ENCODE peak calls at places on chromosomes 7 and 10, in four cellular contexts. D, S, F and R are unnamed samples.

GRCh38 chr7:46494026-46494425 is 573.0 kb upstream of the IGFBP3 start:
- DNase-seq in S (no peak), D (peak), F (no peak), R (no peak)

GRCh38 chr7:44177570-44178131 is 11.6 kb downstream of the GCK start:
- DNase-seq in S (no peak), F (no peak), D (no peak), R (no peak)

GRCh38 chr10:102327002-102327401 is 68.5 kb upstream of the NFKB2 start:
- DNase-seq in D (no peak), S (no peak), F (no peak), R (no peak)

GRCh38 chr10:114375082-114375481 is 29.2 kb downstream of the AFAP1L2 start:
- DNase-seq in F (no peak), S (peak), D (no peak), R (no peak)

GRCh38 chr10:25867321-25867720 is 66.7 kb upstream of the MYO3A start:
- DNase-seq in D (no peak), F (no peak), S (no peak), R (no peak)

GRCh38 chr7:158120313-158120712 is 467.3 kb downstream of the PTPRN2 start:
- DNase-seq in S (no peak), F (no peak), D (no peak), R (no peak)

GRCh38 chr10:88437411-88437810 is 145.7 kb downstream of the RNLS start:
- DNase-seq in F (no peak), S (no peak), D (no peak), R (no peak)

GRCh38 chr7:41656357-41656756 is 46.5 kb downstream of the INHBA start:
- DNase-seq in S (no peak), F (no peak), D (peak), R (peak)

GRCh38 chr10:697097-697875 is 7.8 kb upstream of the DIP2C start:
- DNase-seq in D (no peak), F (no peak), S (no peak), R (no peak)

GRCh38 chr7:127253289-127254162 is 785 bp upstream of the GRM8 start:
- DNase-seq in S (peak), F (peak), D (no peak), R (peak)

GRCh38 chr10:28382520-28383269 is 79.8 kb upstream of the MPP7 start:
- DNase-seq in D (peak), S (no peak), F (no peak), R (peak)

GRCh38 chr7:89837515-89837914 is 316.8 kb upstream of the STEAP1 start:
- DNase-seq in F (no peak), D (no peak), S (no peak), R (no peak)

GRCh38 chr7:1815051-1815481 is 145.0 kb downstream of the ELFN1 start:
- DNase-seq in D (no peak), F (no peak), S (no peak), R (no peak)

GRCh38 chr7:221996-222715 is 29.8 kb downstream of the FAM20C start:
- DNase-seq in D (no peak), F (no peak), S (no peak), R (no peak)

GRCh38 chr7:143973870-143974446 is 19.3 kb downstream of the OR2F1 start:
- DNase-seq in D (no peak), F (no peak), S (no peak), R (no peak)

GRCh38 chr7:7416031-7416968 is 119.4 kb downstream of the COL28A1 start:
- DNase-seq in D (no peak), S (peak), F (peak), R (no peak)

GRCh38 chr7:151745090-151745638 is 131.8 kb downstream of the PRKAG2 start:
- DNase-seq in S (peak), F (peak), D (no peak), R (no peak)

GRCh38 chr7:70565723-70566122 is 566.2 kb upstream of the GALNT17 start:
- DNase-seq in S (no peak), D (no peak), F (no peak), R (no peak)

GRCh38 chr7:66296555-66296954 is 91.4 kb downstream of the TPST1 start:
- DNase-seq in F (no peak), D (no peak), S (no peak), R (no peak)

GRCh38 chr7:44128721-44129582 is 5.6 kb upstream of the POLD2 start:
- DNase-seq in D (no peak), S (no peak), F (no peak), R (no peak)

GRCh38 chr10:85851300-85851699 is 515.3 kb downstream of the GRID1 start:
- DNase-seq in D (no peak), S (no peak), F (no peak), R (no peak)

GRCh38 chr7:50068850-50069551 is 24.0 kb downstream of the ZPBP start:
- DNase-seq in F (no peak), D (no peak), S (peak), R (no peak)

GRCh38 chr7:35257251-35258124 is 3.6 kb upstream of the TBX20 start:
- DNase-seq in F (no peak), D (no peak), S (no peak), R (no peak)

GRCh38 chr10:89080660-89081059 is 90.1 kb downstream of the FAS start:
- DNase-seq in S (no peak), F (no peak), D (no peak), R (no peak)

GRCh38 chr10:128704716-128705115 is 578.5 kb upstream of the MKI67 start:
- DNase-seq in F (no peak), D (no peak), S (no peak), R (no peak)

GRCh38 chr7:128410092-128410665 is 397 bp upstream of the IMPDH1 start:
- DNase-seq in F (peak), D (peak), S (peak), R (peak)

GRCh38 chr10:17836917-17837316 is 27.8 kb downstream of the MRC1 start:
- DNase-seq in D (no peak), S (peak), F (no peak), R (no peak)

GRCh38 chr10:80154978-80155695 is 22.6 kb downstream of the PLAC9 start:
- DNase-seq in D (peak), F (peak), S (no peak), R (peak)

GRCh38 chr7:132218876-132219275 is 357.4 kb downstream of the PLXNA4 start:
- DNase-seq in S (no peak), F (no peak), D (no peak), R (no peak)

GRCh38 chr10:84593546-84593945 is 265.2 kb downstream of the CCSER2 start:
- DNase-seq in S (no peak), D (no peak), F (no peak), R (no peak)

GRCh38 chr7:98808751-98809460 is 60.9 kb downstream of the TMEM130 start:
- DNase-seq in F (no peak), D (no peak), S (no peak), R (no peak)

GRCh38 chr7:6576024-6576866 is 1.0 kb upstream of the ZDHHC4 start:
- DNase-seq in D (no peak), S (no peak), F (no peak), R (no peak)

GRCh38 chr7:123751816-123752215 is 3.0 kb upstream of the WASL start:
- DNase-seq in S (no peak), F (no peak), D (no peak), R (no peak)

GRCh38 chr7:50206521-50207250 is 97.8 kb upstream of the IKZF1 start:
- DNase-seq in D (no peak), F (peak), S (no peak), R (no peak)

GRCh38 chr7:107230334-107230733 is 61.5 kb downstream of the HBP1 start:
- DNase-seq in S (no peak), F (no peak), D (no peak), R (no peak)

GRCh38 chr7:13532028-13532753 is 457.3 kb downstream of the ETV1 start:
- DNase-seq in S (no peak), F (no peak), D (no peak), R (no peak)

GRCh38 chr10:109892885-109893284 is 30.4 kb downstream of the XPNPEP1 start:
- DNase-seq in S (no peak), D (no peak), F (no peak), R (no peak)

GRCh38 chr7:135206887-135207738 is 4.2 kb downstream of the WDR91 start:
- DNase-seq in D (no peak), S (no peak), F (no peak), R (no peak)

GRCh38 chr7:20786779-20787651 is at the start of gene SP8:
- DNase-seq in D (no peak), F (no peak), S (peak), R (no peak)

GRCh38 chr10:70324951-70325781 is 41.4 kb upstream of the NPFFR1 start:
- DNase-seq in D (no peak), S (no peak), F (no peak), R (no peak)

GRCh38 chr7:129780257-129781127 is 169.0 kb downstream of the NRF1 start:
- DNase-seq in F (peak), S (peak), D (no peak), R (no peak)

GRCh38 chr7:129777195-129777844 is 165.8 kb downstream of the NRF1 start:
- DNase-seq in S (no peak), D (no peak), F (peak), R (no peak)

GRCh38 chr7:129779602-129780256 is 168.2 kb downstream of the NRF1 start:
- DNase-seq in F (peak), D (no peak), S (no peak), R (no peak)

GRCh38 chr7:129777993-129778769 is 166.7 kb downstream of the NRF1 start:
- DNase-seq in F (peak), D (no peak), S (no peak), R (no peak)

DNA sequence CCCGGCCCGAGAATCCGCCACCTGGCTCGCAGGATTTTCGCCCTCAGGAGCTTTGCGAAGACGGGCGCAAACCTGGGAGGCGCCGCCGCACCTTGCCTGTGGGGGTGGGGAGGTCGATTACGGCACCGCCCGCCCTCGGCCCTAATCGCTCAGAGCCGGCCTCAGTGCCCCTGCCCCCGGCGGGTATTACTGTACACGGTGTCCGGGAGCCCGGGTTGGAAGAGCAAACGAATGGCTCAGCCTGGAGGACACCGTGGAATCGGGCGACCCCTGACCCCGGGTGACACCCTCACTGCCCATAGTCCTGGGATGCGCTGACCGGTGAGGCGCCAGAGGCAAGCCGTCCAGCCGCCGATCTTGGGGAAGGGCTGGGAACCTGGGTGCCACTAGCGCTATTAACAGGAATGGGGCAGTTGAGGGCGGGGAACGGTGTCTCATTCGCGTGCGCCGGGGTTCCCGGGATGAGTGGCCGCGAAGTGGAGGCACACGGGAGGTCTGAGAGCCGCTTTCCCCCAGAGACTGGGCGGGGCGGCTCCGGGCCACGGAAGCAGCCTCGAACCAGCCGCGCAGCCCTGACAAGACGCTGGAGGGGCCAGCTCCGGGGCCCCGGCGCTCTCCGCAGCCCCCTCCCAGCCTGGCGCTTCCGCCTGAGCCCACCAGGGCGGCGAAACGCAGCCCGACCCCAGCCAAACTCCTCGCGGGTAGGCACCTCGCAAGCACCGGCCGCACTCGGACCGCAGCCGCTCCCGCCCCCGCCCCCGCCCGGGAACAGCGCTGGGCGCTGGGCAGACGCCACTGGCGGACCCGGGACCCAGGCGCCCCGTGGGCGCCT is 167.5 kb downstream of the NRF1 start:
- DNase-seq in D (no peak), S (peak), F (no peak), R (no peak)
- TF ChIP-seq CTCF in D (no peak), S (no peak), F (no peak), R (no peak)

DNA sequence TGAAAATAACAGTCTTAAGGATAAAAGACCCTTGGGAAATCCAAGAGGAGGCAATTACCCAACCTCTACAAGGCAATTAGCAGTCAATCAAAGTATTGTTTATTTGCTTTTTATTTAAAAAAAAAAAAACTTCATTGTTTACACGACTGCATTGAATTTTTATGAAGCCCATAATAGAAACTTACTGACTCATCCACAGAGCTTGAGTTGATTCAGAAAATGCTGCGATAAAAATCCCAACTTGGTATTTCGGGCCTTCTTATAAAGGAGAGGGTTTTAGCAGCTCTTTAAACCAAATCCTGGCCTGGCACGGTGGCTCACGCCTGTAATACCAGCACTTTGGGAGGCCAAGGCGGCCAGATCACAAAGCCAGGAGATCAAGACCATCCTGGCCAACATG is 69.2 kb upstream of the PALS2 start:
- DNase-seq in F (no peak), D (no peak), S (no peak), R (no peak)
- TF ChIP-seq CTCF in F (no peak), D (no peak), S (no peak), R (no peak)

GRCh38 chr10:103568505-103568904 is 75.0 kb downstream of the NEURL1 start:
- DNase-seq in S (no peak), F (no peak), D (no peak), R (no peak)
- TF ChIP-seq CTCF in S (no peak), F (no peak), D (no peak), R (no peak)

GRCh38 chr10:3935141-3935540 is 150.1 kb upstream of the KLF6 start:
- DNase-seq in D (peak), F (no peak), S (no peak), R (no peak)
- TF ChIP-seq CTCF in D (peak), F (no peak), S (no peak), R (peak)

GRCh38 chr7:94893661-94894060 is 13.7 kb upstream of the PPP1R9A start:
- DNase-seq in F (no peak), D (no peak), S (no peak), R (no peak)

GRCh38 chr7:94883676-94884075 is 23.7 kb upstream of the PPP1R9A start:
- DNase-seq in F (no peak), D (no peak), S (no peak), R (no peak)

GRCh38 chr7:94882891-94883290 is 24.5 kb upstream of the PPP1R9A start:
- DNase-seq in S (no peak), D (no peak), F (no peak), R (no peak)

GRCh38 chr7:94888995-94889523 is 18.3 kb upstream of the PPP1R9A start:
- DNase-seq in D (no peak), S (no peak), F (no peak), R (no peak)

DNA sequence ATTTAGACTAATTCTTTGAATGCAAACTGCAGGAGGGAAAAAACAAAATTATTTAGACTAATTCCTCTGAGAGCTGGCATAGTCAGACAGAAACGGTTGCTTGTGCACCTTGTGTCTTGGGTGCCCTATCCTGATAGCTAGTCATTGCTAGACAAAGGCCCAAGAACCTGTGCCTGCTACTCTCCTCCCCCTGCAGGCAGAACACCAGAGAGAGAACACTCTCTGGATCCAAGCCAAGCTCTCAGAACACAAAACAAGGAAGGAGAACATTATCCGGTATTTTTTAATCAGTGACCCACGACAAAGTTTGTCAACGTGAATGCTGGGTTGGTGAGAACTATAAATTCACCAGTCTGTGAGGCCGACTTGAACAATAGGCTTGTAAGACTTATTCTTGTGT is 18.9 kb upstream of the PPP1R9A start:
- DNase-seq in S (peak), F (no peak), D (no peak), R (no peak)
- TF ChIP-seq CTCF in S (peak), F (no peak), D (no peak), R (no peak)

GRCh38 chr10:35784751-35785150 is 142.7 kb upstream of the FZD8 start:
- DNase-seq in D (no peak), S (no peak), F (no peak), R (no peak)

GRCh38 chr10:35783305-35783838 is 141.3 kb upstream of the FZD8 start:
- DNase-seq in D (no peak), F (no peak), S (no peak), R (no peak)

GRCh38 chr10:35781643-35782035 is 139.5 kb upstream of the FZD8 start:
- DNase-seq in F (no peak), D (no peak), S (peak), R (no peak)

GRCh38 chr10:35778344-35778743 is 136.2 kb upstream of the FZD8 start:
- DNase-seq in S (no peak), F (no peak), D (no peak), R (no peak)

DNA sequence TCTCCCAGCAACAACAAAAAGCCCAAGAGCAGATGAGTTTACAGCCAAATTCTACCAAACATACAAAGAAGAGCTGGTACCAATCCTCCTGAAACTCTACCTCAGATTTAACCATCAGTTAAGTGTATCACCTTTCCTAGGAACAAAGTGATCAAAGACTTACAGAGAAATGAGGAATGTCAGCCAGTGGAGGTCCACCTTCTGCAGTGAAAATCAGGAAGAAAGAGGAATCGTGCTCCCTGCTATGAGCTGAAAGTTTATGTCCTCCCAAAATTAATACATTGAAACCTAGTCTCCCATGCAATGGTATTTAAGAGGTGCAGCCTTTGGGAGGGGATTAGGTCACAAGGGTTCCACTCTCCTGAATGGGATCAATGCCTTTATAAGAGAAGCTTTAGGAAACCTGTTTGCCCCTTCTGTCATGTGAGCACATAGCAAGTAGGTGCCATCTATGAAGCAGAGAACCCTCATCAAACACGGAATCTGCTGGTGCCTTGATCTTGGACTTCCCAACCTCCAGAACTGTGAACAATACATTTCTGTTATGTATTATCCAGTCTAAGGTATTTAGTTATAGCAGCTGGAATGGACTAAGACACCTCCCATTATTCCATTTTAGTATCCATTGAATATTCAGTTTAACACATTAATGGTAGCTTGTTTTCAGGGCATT is 139.0 kb upstream of the FZD8 start:
- DNase-seq in S (no peak), D (no peak), F (no peak), R (no peak)
- TF ChIP-seq CTCF in S (no peak), D (no peak), F (no peak), R (peak)